ENCODE peak calls at places on chromosome 2, in eight cellular contexts. P is OCI-LY7, Q is ovary, Y is H1, B is breast epithelium, U is lower lobe of right lung, I is aorta, R is Peyer's patch. G is an unnamed sample.

GRCh38 chr2:38178556-38179419 is 102.8 kb upstream of the CYP1B1 start:
- DNase-seq in P (no peak), Q (no peak), Y (no peak), B (no peak), U (no peak), I (no peak), R (peak; percentile 16), G (peak; percentile 70)

GRCh38 chr2:156892449-156893335 is 364.8 kb upstream of the GALNT5 start:
- DNase-seq in P (peak; percentile 15), Q (no peak), Y (peak; percentile 49), B (no peak), U (no peak), I (no peak), R (no peak), G (no peak)

GRCh38 chr2:238852186-238852869 is 4.4 kb downstream of the TWIST2 start:
- DNase-seq in P (no peak), Q (no peak), Y (no peak), B (no peak), U (no peak), I (no peak), R (no peak), G (no peak)

GRCh38 chr2:12008425-12009061 is 262.1 kb downstream of the LPIN1 start:
- DNase-seq in P (no peak), Q (no peak), Y (no peak), B (no peak), U (no peak), I (no peak), R (no peak), G (no peak)

GRCh38 chr2:85920810-85921545 is 32.2 kb upstream of the ST3GAL5 start:
- DNase-seq in P (no peak), Q (no peak), Y (no peak), B (no peak), U (no peak), I (no peak), R (no peak), G (no peak)

GRCh38 chr2:224217962-224218347 is 178.9 kb upstream of the SERPINE2 start:
- DNase-seq in P (no peak), Q (no peak), Y (no peak), B (no peak), U (no peak), I (no peak), R (no peak), G (no peak)

GRCh38 chr2:238021327-238021726 is 39.5 kb upstream of the SCLY start:
- DNase-seq in P (no peak), Q (no peak), Y (no peak), B (no peak), U (no peak), I (no peak), R (no peak), G (no peak)

GRCh38 chr2:37020212-37020886 is 54.0 kb upstream of the STRN start:
- DNase-seq in P (no peak), Q (peak; percentile 73), Y (no peak), B (no peak), U (peak; percentile 67), I (peak; percentile 90), R (peak; percentile 29), G (peak; percentile 86)

GRCh38 chr2:9422321-9423099 is 818 bp downstream of the ITGB1BP1 start:
- DNase-seq in P (peak; percentile 74), Q (peak; percentile 54), Y (peak; percentile 72), B (no peak), U (peak; percentile 59), I (peak; percentile 86), R (peak; percentile 48), G (peak; percentile 72)

GRCh38 chr2:163736433-163737168 is 793 bp upstream of the FIGN start:
- DNase-seq in P (no peak), Q (peak; percentile 74), Y (peak; percentile 80), B (no peak), U (peak; percentile 52), I (peak; percentile 86), R (no peak), G (peak; percentile 75)
- H3K4me3 ChIP-seq in P (no peak overlapping the region), Q (peak overlapping the region; percentile 62), Y (peak overlapping the region; percentile 54), B (peak overlapping the region; percentile 62), U (peak overlapping the region; percentile 57), I (peak overlapping the region; percentile 96), R (peak overlapping the region; percentile 61), G (peak overlapping the region; percentile 87)

GRCh38 chr2:228657807-228658402 is 476.4 kb upstream of the SPHKAP start:
- DNase-seq in P (peak; percentile 10), Q (no peak), Y (no peak), B (no peak), U (no peak), I (no peak), R (no peak), G (no peak)
- H3K27ac ChIP-seq in P (no peak overlapping the region), Q (no peak overlapping the region), Y (no peak overlapping the region), B (no peak overlapping the region), U (no peak overlapping the region), I (no peak overlapping the region), R (no peak overlapping the region), G (no peak overlapping the region)

GRCh38 chr2:241000831-241001321 is 2.5 kb downstream of the SNED1 start:
- DNase-seq in P (no peak), Q (no peak), Y (peak; percentile 33), B (peak; percentile 40), U (peak; percentile 70), I (peak; percentile 68), R (no peak), G (peak; percentile 57)
- H3K4me3 ChIP-seq in P (no peak overlapping the region), Q (no peak overlapping the region), Y (no peak overlapping the region), B (peak overlapping the region; percentile 67), U (peak overlapping the region; percentile 72), I (no peak overlapping the region), R (no peak overlapping the region), G (no peak overlapping the region)

GRCh38 chr2:120176526-120176925 is 46.7 kb downstream of the TMEM185B start:
- DNase-seq in P (no peak), Q (no peak), Y (no peak), B (no peak), U (no peak), I (no peak), R (no peak), G (no peak)

GRCh38 chr2:120177011-120177621 is 46.1 kb downstream of the TMEM185B start:
- DNase-seq in P (peak; percentile 95), Q (no peak), Y (no peak), B (no peak), U (peak; percentile 70), I (peak; percentile 76), R (peak; percentile 85), G (no peak)

GRCh38 chr2:120175000-120175581 is 48.1 kb downstream of the TMEM185B start:
- DNase-seq in P (peak; percentile 78), Q (no peak), Y (no peak), B (no peak), U (no peak), I (no peak), R (no peak), G (no peak)

GRCh38 chr2:120180066-120180465 is 43.1 kb downstream of the TMEM185B start:
- DNase-seq in P (no peak), Q (no peak), Y (no peak), B (no peak), U (no peak), I (no peak), R (no peak), G (no peak)

GRCh38 chr2:120177973-120178372 is 45.2 kb downstream of the TMEM185B start:
- DNase-seq in P (peak; percentile 55), Q (no peak), Y (no peak), B (no peak), U (no peak), I (no peak), R (no peak), G (no peak)
- H3K27ac ChIP-seq in P (peak overlapping the region; percentile 89), Q (no peak overlapping the region), Y (no peak overlapping the region), B (no peak overlapping the region), U (peak overlapping the region; percentile 7), I (no peak overlapping the region), R (peak overlapping the region; percentile 82), G (no peak overlapping the region)

GRCh38 chr2:57760448-57760847 is 286.2 kb upstream of the VRK2 start:
- DNase-seq in P (no peak), Q (no peak), Y (no peak), B (no peak), U (no peak), I (no peak), R (peak; percentile 16), G (no peak)
- H3K4me3 ChIP-seq in P (no peak overlapping the region), Q (no peak overlapping the region), Y (no peak overlapping the region), B (no peak overlapping the region), U (no peak overlapping the region), I (no peak overlapping the region), R (no peak overlapping the region), G (no peak overlapping the region)

GRCh38 chr2:129302106-129302505 is 677.4 kb upstream of the RAB6C start:
- DNase-seq in P (no peak), Q (no peak), Y (no peak), B (no peak), U (no peak), I (no peak), R (no peak), G (no peak)
- H3K27ac ChIP-seq in P (no peak overlapping the region), Q (no peak overlapping the region), Y (no peak overlapping the region), B (no peak overlapping the region), U (no peak overlapping the region), I (no peak overlapping the region), R (no peak overlapping the region), G (peak overlapping the region; percentile 79)

G was measured in sigmoid colon.